ENCODE peak calls at places on chromosomes 1 and 21, in four cellular contexts. W, L, U and X are unnamed samples.

GRCh38 chr1:227883641-227884301 is 64.0 kb downstream of the WNT9A start:
- DNase-seq in L (no peak), U (no peak), W (no peak), X (no peak)

GRCh38 chr1:204301171-204301957 is 58.4 kb downstream of the PLEKHA6 start:
- DNase-seq in W (no peak), U (no peak), L (no peak), X (no peak)

GRCh38 chr1:209398330-209398991 is 185.1 kb upstream of the CAMK1G start:
- DNase-seq in U (no peak), W (no peak), L (no peak), X (peak)

GRCh38 chr1:225253784-225254183 is 174.1 kb downstream of the LBR start:
- DNase-seq in W (no peak), L (no peak), U (no peak), X (peak)

GRCh38 chr1:164644774-164645634 is 86.0 kb downstream of the PBX1 start:
- DNase-seq in W (no peak), L (no peak), U (no peak), X (peak)

GRCh38 chr1:163999131-163999530 is 559.9 kb upstream of the PBX1 start:
- DNase-seq in W (no peak), L (no peak), U (no peak), X (no peak)

GRCh38 chr1:84152649-84153056 is 8.6 kb downstream of the PRKACB start:
- DNase-seq in W (no peak), U (peak), L (no peak), X (no peak)

GRCh38 chr1:227654858-227655752 is 80.0 kb downstream of the JMJD4 start:
- DNase-seq in W (no peak), U (no peak), L (peak), X (no peak)

GRCh38 chr1:47708658-47709301 is 270.9 kb downstream of the FOXD2 start:
- DNase-seq in L (no peak), U (no peak), W (no peak), X (no peak)

GRCh38 chr1:200033511-200034261 is 6.2 kb downstream of the NR5A2 start:
- DNase-seq in U (no peak), L (no peak), W (no peak), X (no peak)

GRCh38 chr1:94971491-94971924 is 44.6 kb upstream of the CNN3 start:
- DNase-seq in W (no peak), U (no peak), L (peak), X (peak)
- TF ChIP-seq FOS in W (no peak), U (no peak), L (peak), X (peak)

GRCh38 chr1:74145086-74145485 is 52.9 kb downstream of the LRRIQ3 start:
- DNase-seq in W (no peak), L (no peak), U (no peak), X (no peak)
- TF ChIP-seq FOS in W (no peak), L (no peak), U (no peak), X (no peak)

GRCh38 chr1:66294692-66295384 is 239.1 kb upstream of the SGIP1 start:
- DNase-seq in U (no peak), L (peak), W (no peak), X (peak)
- TF ChIP-seq FOS in U (no peak), L (peak), W (no peak), X (peak)

GRCh38 chr1:173408886-173409285 is 68.2 kb upstream of the PRDX6 start:
- DNase-seq in U (no peak), W (no peak), L (no peak), X (no peak)

GRCh38 chr1:173405281-173405680 is 71.9 kb upstream of the PRDX6 start:
- DNase-seq in U (no peak), L (no peak), W (no peak), X (no peak)

GRCh38 chr1:173407846-173408245 is 69.3 kb upstream of the PRDX6 start:
- DNase-seq in L (no peak), U (no peak), W (no peak), X (no peak)

GRCh38 chr1:173405758-173406344 is 71.3 kb upstream of the PRDX6 start:
- DNase-seq in W (no peak), U (no peak), L (no peak), X (peak)

GRCh38 chr1:173406783-173407230 is 70.3 kb upstream of the PRDX6 start:
- DNase-seq in W (no peak), U (no peak), L (no peak), X (no peak)
- TF ChIP-seq FOS in W (no peak), U (no peak), L (no peak), X (no peak)

GRCh38 chr1:193104496-193104905 is 713 bp downstream of the GLRX2 start:
- DNase-seq in W (peak), L (no peak), U (no peak), X (peak)
- TF ChIP-seq FOS in W (no peak), L (no peak), U (no peak), X (no peak)

DNA sequence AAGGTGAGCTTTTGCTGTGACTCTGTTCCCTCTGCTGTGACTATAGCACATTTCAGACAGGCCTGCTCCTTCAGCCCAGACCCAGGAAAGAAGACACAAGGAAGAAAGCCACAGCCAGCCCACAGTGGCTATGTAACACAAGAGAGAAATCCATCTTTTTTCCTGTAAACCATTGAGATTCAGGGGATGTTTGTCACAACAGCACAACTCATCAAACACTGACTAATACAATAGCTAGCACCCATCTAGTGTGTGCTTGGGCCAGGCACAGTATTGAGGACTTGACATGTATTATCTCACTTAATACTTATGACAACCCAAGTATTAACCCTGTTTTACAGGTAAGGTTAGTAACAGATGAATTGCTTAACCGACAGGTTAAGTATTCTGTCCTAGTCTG is 29.8 kb downstream of the TAS1R2 start:
- DNase-seq in L (no peak), U (no peak), W (no peak), X (no peak)
- TF ChIP-seq FOS in L (no peak), U (no peak), W (no peak), X (no peak)

DNA sequence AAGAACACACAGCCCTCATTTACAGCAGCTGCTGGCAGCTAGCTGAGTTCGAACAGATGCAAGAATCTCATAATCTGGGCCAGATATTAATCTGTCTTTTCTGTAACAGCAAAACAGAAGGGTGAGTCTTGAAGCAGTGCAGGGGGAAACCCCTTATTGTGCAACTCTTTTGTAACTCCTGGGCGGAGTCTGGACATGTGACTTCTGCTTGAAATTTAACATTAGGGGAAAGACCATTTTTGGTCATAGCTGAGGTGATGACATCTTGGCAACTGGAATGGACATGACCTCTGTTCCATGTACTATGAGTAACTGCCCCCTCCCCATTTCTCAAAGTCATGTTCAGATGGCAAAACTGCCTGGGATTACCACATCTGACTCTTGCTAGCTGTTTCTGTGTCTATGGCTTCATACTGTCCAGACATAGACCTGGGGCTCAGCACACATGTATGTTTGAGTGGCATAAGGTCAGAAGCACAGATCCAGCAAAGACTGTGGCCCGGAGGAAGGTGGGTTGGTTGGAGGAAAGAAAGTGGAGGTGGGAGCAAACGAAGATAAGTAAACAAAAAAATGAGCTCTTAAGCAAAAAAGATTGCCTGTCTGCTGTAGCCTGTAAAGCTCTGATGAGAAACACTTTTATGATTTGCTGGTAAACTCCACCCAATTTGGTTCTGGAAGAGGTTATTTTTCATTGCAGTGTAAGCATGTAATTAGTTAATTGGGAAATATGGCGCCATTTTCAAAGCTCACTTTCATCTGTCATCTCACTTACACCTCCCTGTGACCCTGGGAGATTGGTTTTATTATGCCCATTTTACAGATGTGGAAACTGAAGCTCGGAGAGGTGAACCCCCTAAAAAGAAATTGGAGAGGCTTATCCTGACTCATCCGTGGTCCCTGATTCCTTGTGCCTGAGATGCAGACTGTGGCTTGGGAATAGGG is 26.1 kb downstream of the ETS2 start:
- DNase-seq in W (no peak), U (peak), L (peak), X (peak)
- TF ChIP-seq FOS in W (peak), U (no peak), L (no peak), X (peak)